ENCODE peak calls at places on chromosomes 7 and 10, in five cellular contexts. One of them, this sample, is unnamed.

GRCh38 chr7:148264933-148265557 is 325.5 kb upstream of the C7orf33 start:
- DNase-seq in fibroblast of lung: peak; percentile 17
- DNase-seq in astrocyte of the cerebellum: peak; percentile 12
- DNase-seq in right cardiac atrium: no peak
- DNase-seq in transverse colon: no peak
- DNase-seq in this sample: peak; percentile 66

GRCh38 chr7:298375-298702 is 8.4 kb downstream of the FOXL3 start:
- DNase-seq in fibroblast of lung: no peak
- DNase-seq in astrocyte of the cerebellum: no peak
- DNase-seq in right cardiac atrium: no peak
- DNase-seq in transverse colon: no peak
- DNase-seq in this sample: no peak

GRCh38 chr7:121561717-121562116 is 165.6 kb upstream of the FAM3C start:
- DNase-seq in fibroblast of lung: no peak
- DNase-seq in astrocyte of the cerebellum: no peak
- DNase-seq in right cardiac atrium: no peak
- DNase-seq in transverse colon: no peak
- DNase-seq in this sample: peak; percentile 48

GRCh38 chr10:132366499-132366898 is 30.5 kb upstream of the PWWP2B start:
- DNase-seq in fibroblast of lung: no peak
- DNase-seq in astrocyte of the cerebellum: no peak
- DNase-seq in right cardiac atrium: no peak
- DNase-seq in transverse colon: no peak
- DNase-seq in this sample: no peak

GRCh38 chr7:99843808-99844207 is 16.0 kb downstream of the CYP3A43 start:
- DNase-seq in fibroblast of lung: peak; percentile 12
- DNase-seq in astrocyte of the cerebellum: no peak
- DNase-seq in right cardiac atrium: no peak
- DNase-seq in transverse colon: no peak
- DNase-seq in this sample: no peak

GRCh38 chr10:77405771-77406241 is 231.8 kb downstream of the KCNMA1 start:
- DNase-seq in fibroblast of lung: peak; percentile 79
- DNase-seq in astrocyte of the cerebellum: no peak
- DNase-seq in right cardiac atrium: peak; percentile 40
- DNase-seq in transverse colon: peak; percentile 77
- DNase-seq in this sample: peak; percentile 53

GRCh38 chr10:122258136-122259074 is 12.7 kb upstream of the BTBD16 start:
- DNase-seq in fibroblast of lung: peak; percentile 53
- DNase-seq in astrocyte of the cerebellum: no peak
- DNase-seq in right cardiac atrium: no peak
- DNase-seq in transverse colon: no peak
- DNase-seq in this sample: peak; percentile 80

GRCh38 chr7:17474724-17475344 is 176.4 kb downstream of the AHR start:
- DNase-seq in fibroblast of lung: no peak
- DNase-seq in astrocyte of the cerebellum: no peak
- DNase-seq in right cardiac atrium: no peak
- DNase-seq in transverse colon: no peak
- DNase-seq in this sample: no peak

GRCh38 chr7:65269150-65269856 is 104.4 kb upstream of the ZNF92 start:
- DNase-seq in fibroblast of lung: peak; percentile 84
- DNase-seq in astrocyte of the cerebellum: peak; percentile 67
- DNase-seq in right cardiac atrium: peak; percentile 46
- DNase-seq in transverse colon: no peak
- DNase-seq in this sample: peak; percentile 75

GRCh38 chr7:727104-727805 is at the start of gene PRKAR1B:
- DNase-seq in fibroblast of lung: no peak
- DNase-seq in astrocyte of the cerebellum: no peak
- DNase-seq in right cardiac atrium: no peak
- DNase-seq in transverse colon: peak; percentile 61
- DNase-seq in this sample: peak; percentile 19

GRCh38 chr10:120582753-120583152 is 125.7 kb downstream of the PLPP4 start:
- DNase-seq in fibroblast of lung: no peak
- DNase-seq in astrocyte of the cerebellum: no peak
- DNase-seq in right cardiac atrium: no peak
- DNase-seq in transverse colon: no peak
- DNase-seq in this sample: no peak

GRCh38 chr7:33824911-33825459 is 80.4 kb upstream of the BMPER start:
- DNase-seq in fibroblast of lung: peak; percentile 43
- DNase-seq in astrocyte of the cerebellum: no peak
- DNase-seq in right cardiac atrium: no peak
- DNase-seq in transverse colon: no peak
- DNase-seq in this sample: peak; percentile 33

GRCh38 chr10:8071006-8071405 is 16.5 kb downstream of the GATA3 start:
- DNase-seq in fibroblast of lung: peak; percentile 74
- DNase-seq in astrocyte of the cerebellum: no peak
- DNase-seq in right cardiac atrium: no peak
- DNase-seq in transverse colon: no peak
- DNase-seq in this sample: no peak

GRCh38 chr10:32210306-32211045 is 136.5 kb downstream of the EPC1 start:
- DNase-seq in fibroblast of lung: peak; percentile 44
- DNase-seq in astrocyte of the cerebellum: peak; percentile 19
- DNase-seq in right cardiac atrium: peak; percentile 19
- DNase-seq in transverse colon: peak; percentile 24
- DNase-seq in this sample: peak; percentile 80

GRCh38 chr10:35384265-35384868 is 48.1 kb downstream of the CCNY start:
- DNase-seq in fibroblast of lung: no peak
- DNase-seq in astrocyte of the cerebellum: no peak
- DNase-seq in right cardiac atrium: no peak
- DNase-seq in transverse colon: no peak
- DNase-seq in this sample: no peak

GRCh38 chr7:19051767-19052375 is 65.6 kb downstream of the TWIST1 start:
- DNase-seq in fibroblast of lung: no peak
- DNase-seq in astrocyte of the cerebellum: no peak
- DNase-seq in right cardiac atrium: no peak
- DNase-seq in transverse colon: peak; percentile 18
- DNase-seq in this sample: peak; percentile 63

GRCh38 chr7:151368136-151368571 is 26.5 kb downstream of the NUB1 start:
- DNase-seq in fibroblast of lung: peak; percentile 55
- DNase-seq in astrocyte of the cerebellum: peak; percentile 62
- DNase-seq in right cardiac atrium: peak; percentile 82
- DNase-seq in transverse colon: peak; percentile 87
- DNase-seq in this sample: peak; percentile 85

GRCh38 chr7:111931016-111931517 is 275.1 kb downstream of the DOCK4 start:
- DNase-seq in fibroblast of lung: peak; percentile 71
- DNase-seq in astrocyte of the cerebellum: peak; percentile 68
- DNase-seq in right cardiac atrium: no peak
- DNase-seq in transverse colon: no peak
- DNase-seq in this sample: peak; percentile 73

GRCh38 chr10:6492896-6493295 is 87.2 kb downstream of the PRKCQ start:
- DNase-seq in fibroblast of lung: no peak
- DNase-seq in astrocyte of the cerebellum: no peak
- DNase-seq in right cardiac atrium: no peak
- DNase-seq in transverse colon: no peak
- DNase-seq in this sample: no peak

GRCh38 chr7:93902777-93903423 is 3.5 kb upstream of the GNGT1 start:
- DNase-seq in fibroblast of lung: peak; percentile 63
- DNase-seq in astrocyte of the cerebellum: no peak
- DNase-seq in right cardiac atrium: peak; percentile 15
- DNase-seq in transverse colon: no peak
- DNase-seq in this sample: peak; percentile 85

GRCh38 chr7:150944066-150945042 is 33.8 kb downstream of the KCNH2 start:
- DNase-seq in fibroblast of lung: no peak
- DNase-seq in astrocyte of the cerebellum: no peak
- DNase-seq in right cardiac atrium: no peak
- DNase-seq in transverse colon: no peak
- DNase-seq in this sample: no peak

GRCh38 chr10:104337985-104338735 is at the start of gene ITPRIP:
- DNase-seq in fibroblast of lung: peak; percentile 90
- DNase-seq in astrocyte of the cerebellum: no peak
- DNase-seq in right cardiac atrium: peak; percentile 81
- DNase-seq in transverse colon: peak; percentile 81
- DNase-seq in this sample: peak; percentile 93

GRCh38 chr10:1078668-1079067 is 22.5 kb downstream of the WDR37 start:
- DNase-seq in fibroblast of lung: no peak
- DNase-seq in astrocyte of the cerebellum: no peak
- DNase-seq in right cardiac atrium: no peak
- DNase-seq in transverse colon: no peak
- DNase-seq in this sample: no peak

GRCh38 chr10:68184546-68184945 is 47.4 kb downstream of the ATOH7 start:
- DNase-seq in fibroblast of lung: no peak
- DNase-seq in astrocyte of the cerebellum: no peak
- DNase-seq in right cardiac atrium: no peak
- DNase-seq in transverse colon: no peak
- DNase-seq in this sample: no peak

GRCh38 chr10:13712799-13713581 is 126.2 kb downstream of the PRPF18 start:
- DNase-seq in fibroblast of lung: peak; percentile 99
- DNase-seq in astrocyte of the cerebellum: peak; percentile 98
- DNase-seq in right cardiac atrium: peak; percentile 89
- DNase-seq in transverse colon: peak; percentile 66
- DNase-seq in this sample: peak; percentile 94

GRCh38 chr7:134752006-134752760 is 27.3 kb upstream of the CALD1 start:
- DNase-seq in fibroblast of lung: peak; percentile 74
- DNase-seq in astrocyte of the cerebellum: no peak
- DNase-seq in right cardiac atrium: no peak
- DNase-seq in transverse colon: no peak
- DNase-seq in this sample: peak; percentile 81

GRCh38 chr7:816751-817671 is 15.3 kb upstream of the SUN1 start:
- DNase-seq in fibroblast of lung: peak; percentile 47
- DNase-seq in astrocyte of the cerebellum: no peak
- DNase-seq in right cardiac atrium: no peak
- DNase-seq in transverse colon: peak; percentile 37
- DNase-seq in this sample: no peak

GRCh38 chr7:142927085-142927745 is 6.3 kb downstream of the TRPV5 start:
- DNase-seq in fibroblast of lung: no peak
- DNase-seq in astrocyte of the cerebellum: no peak
- DNase-seq in right cardiac atrium: no peak
- DNase-seq in transverse colon: no peak
- DNase-seq in this sample: no peak

GRCh38 chr10:102534333-102534732 is 30.6 kb downstream of the SUFU start:
- DNase-seq in fibroblast of lung: no peak
- DNase-seq in astrocyte of the cerebellum: no peak
- DNase-seq in right cardiac atrium: no peak
- DNase-seq in transverse colon: no peak
- DNase-seq in this sample: no peak

GRCh38 chr10:29731760-29732159 is 97.0 kb upstream of the SVIL start:
- DNase-seq in fibroblast of lung: peak; percentile 38
- DNase-seq in astrocyte of the cerebellum: no peak
- DNase-seq in right cardiac atrium: no peak
- DNase-seq in transverse colon: peak; percentile 25
- DNase-seq in this sample: no peak

GRCh38 chr10:31864834-31865518 is 63.7 kb downstream of the ARHGAP12 start:
- DNase-seq in fibroblast of lung: peak; percentile 13
- DNase-seq in astrocyte of the cerebellum: peak; percentile 9
- DNase-seq in right cardiac atrium: no peak
- DNase-seq in transverse colon: no peak
- DNase-seq in this sample: peak; percentile 45

GRCh38 chr7:18753972-18754610 is 258.5 kb downstream of the HDAC9 start:
- DNase-seq in fibroblast of lung: peak; percentile 99
- DNase-seq in astrocyte of the cerebellum: peak; percentile 95
- DNase-seq in right cardiac atrium: no peak
- DNase-seq in transverse colon: no peak
- DNase-seq in this sample: peak; percentile 94

GRCh38 chr7:90345016-90345415 is 1.5 kb upstream of the GTPBP10 start:
- DNase-seq in fibroblast of lung: no peak
- DNase-seq in astrocyte of the cerebellum: no peak
- DNase-seq in right cardiac atrium: no peak
- DNase-seq in transverse colon: no peak
- DNase-seq in this sample: no peak
- H3K4me3 ChIP-seq in fibroblast of lung: no peak overlapping the region
- H3K4me3 ChIP-seq in astrocyte of the cerebellum: no peak overlapping the region
- H3K4me3 ChIP-seq in right cardiac atrium: peak overlapping the region; percentile 88
- H3K4me3 ChIP-seq in transverse colon: no peak overlapping the region
- H3K4me3 ChIP-seq in this sample: no peak overlapping the region

DNA sequence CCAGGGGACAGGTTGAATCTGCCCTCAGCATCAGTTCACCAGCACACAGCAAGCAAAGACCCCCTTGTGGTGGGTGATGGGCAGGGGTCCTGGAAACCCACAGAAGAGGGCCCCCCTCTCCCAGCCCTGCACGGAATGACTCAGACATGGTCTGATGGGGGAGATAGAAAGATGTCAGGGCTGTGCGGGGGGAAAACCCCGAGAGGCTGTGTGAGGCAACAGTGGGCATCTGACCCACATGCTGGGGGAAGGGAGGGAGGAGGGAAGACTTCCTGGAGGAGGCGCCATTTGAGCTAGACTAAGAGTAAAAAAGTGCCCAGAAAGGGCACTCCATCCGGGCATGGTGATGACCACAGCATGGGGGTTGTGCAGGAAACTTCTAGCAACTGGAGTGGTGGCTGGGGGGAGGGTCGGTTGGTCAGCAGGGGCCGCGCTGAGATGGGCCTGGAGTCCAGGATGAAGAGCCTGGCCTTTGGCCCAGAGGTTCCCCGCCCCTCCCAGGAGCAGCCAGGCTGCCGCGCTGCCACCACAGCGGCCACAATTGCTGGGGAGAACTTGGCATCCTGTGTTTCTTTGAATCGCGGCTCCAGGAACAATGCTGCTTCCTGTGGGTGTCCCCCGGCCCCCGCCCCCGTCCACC is 2.5 kb downstream of the LFNG start:
- DNase-seq in fibroblast of lung: peak; percentile 49
- DNase-seq in astrocyte of the cerebellum: no peak
- DNase-seq in right cardiac atrium: peak; percentile 62
- DNase-seq in transverse colon: peak; percentile 72
- DNase-seq in this sample: no peak
- H3K4me3 ChIP-seq in fibroblast of lung: no peak overlapping the region
- H3K4me3 ChIP-seq in astrocyte of the cerebellum: peak overlapping the region; percentile 42
- H3K4me3 ChIP-seq in right cardiac atrium: peak overlapping the region; percentile 66
- H3K4me3 ChIP-seq in transverse colon: peak overlapping the region; percentile 49
- H3K4me3 ChIP-seq in this sample: no peak overlapping the region

GRCh38 chr10:99328579-99329237 is 448 bp upstream of the CNNM1 start:
- DNase-seq in fibroblast of lung: no peak
- DNase-seq in astrocyte of the cerebellum: no peak
- DNase-seq in right cardiac atrium: no peak
- DNase-seq in transverse colon: no peak
- DNase-seq in this sample: no peak
- H3K4me3 ChIP-seq in fibroblast of lung: peak overlapping the region; percentile 47
- H3K4me3 ChIP-seq in astrocyte of the cerebellum: peak overlapping the region; percentile 44
- H3K4me3 ChIP-seq in right cardiac atrium: peak overlapping the region; percentile 56
- H3K4me3 ChIP-seq in transverse colon: peak overlapping the region; percentile 33
- H3K4me3 ChIP-seq in this sample: peak overlapping the region; percentile 20

DNA sequence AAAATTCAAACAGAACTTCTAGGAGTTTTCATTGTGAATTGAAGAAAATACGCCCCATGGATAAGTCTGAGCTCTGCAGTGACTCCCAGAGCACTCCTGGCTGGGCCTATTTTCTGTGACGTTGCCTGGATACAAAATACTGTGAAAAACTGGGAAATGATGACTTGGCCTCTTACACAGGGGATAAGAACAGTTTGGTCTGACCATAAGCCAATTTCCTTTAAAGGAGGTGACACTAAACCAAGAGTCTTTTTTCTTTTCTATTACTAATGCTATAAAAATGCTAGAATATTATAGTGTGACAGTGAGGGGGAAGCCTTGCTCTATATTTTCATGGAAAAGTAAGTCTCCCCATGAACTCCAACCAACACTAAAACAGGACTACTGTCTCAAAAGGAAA is 45.6 kb downstream of the MYOF start:
- DNase-seq in fibroblast of lung: peak; percentile 99
- DNase-seq in astrocyte of the cerebellum: peak; percentile 96
- DNase-seq in right cardiac atrium: peak; percentile 74
- DNase-seq in transverse colon: peak; percentile 31
- DNase-seq in this sample: peak; percentile 98
- H3K4me3 ChIP-seq in fibroblast of lung: no peak overlapping the region
- H3K4me3 ChIP-seq in astrocyte of the cerebellum: peak overlapping the region; percentile 12
- H3K4me3 ChIP-seq in right cardiac atrium: no peak overlapping the region
- H3K4me3 ChIP-seq in transverse colon: no peak overlapping the region
- H3K4me3 ChIP-seq in this sample: no peak overlapping the region